ENCODE peak calls at places on chromosomes 7 and 10, in six cellular contexts. One of them, this sample, is unnamed.

GRCh38 chr7:133052357-133052756 is 29.5 kb downstream of the CHCHD3 start:
- DNase-seq in T-helper 9 cell: no peak
- DNase-seq in activated CD4-positive, alpha-beta T cell treated with anti-CD3 and anti-CD28 coated beads for 48 hours: no peak
- DNase-seq in activated T-cell treated with anti-CD3 and anti-CD28 coated beads for 1 hour: no peak
- DNase-seq in AML-193: no peak
- DNase-seq in brain microvascular endothelial cell: no peak
- DNase-seq in this sample: no peak

GRCh38 chr10:21172774-21173432 is 275.8 kb upstream of the NEBL start:
- DNase-seq in activated CD4-positive, alpha-beta T cell treated with anti-CD3 and anti-CD28 coated beads for 48 hours: no peak
- DNase-seq in AML-193: no peak
- DNase-seq in T-helper 9 cell: no peak
- DNase-seq in brain microvascular endothelial cell: no peak
- DNase-seq in activated T-cell treated with anti-CD3 and anti-CD28 coated beads for 1 hour: no peak
- DNase-seq in this sample: no peak

GRCh38 chr10:48890904-48891839 is 48.5 kb downstream of the LRRC18 start:
- DNase-seq in brain microvascular endothelial cell: no peak
- DNase-seq in AML-193: no peak
- DNase-seq in T-helper 9 cell: no peak
- DNase-seq in activated T-cell treated with anti-CD3 and anti-CD28 coated beads for 1 hour: no peak
- DNase-seq in activated CD4-positive, alpha-beta T cell treated with anti-CD3 and anti-CD28 coated beads for 48 hours: no peak
- DNase-seq in this sample: no peak

GRCh38 chr7:83305027-83305426 is 142.3 kb upstream of the PCLO start:
- DNase-seq in activated T-cell treated with anti-CD3 and anti-CD28 coated beads for 1 hour: no peak
- DNase-seq in brain microvascular endothelial cell: no peak
- DNase-seq in T-helper 9 cell: no peak
- DNase-seq in activated CD4-positive, alpha-beta T cell treated with anti-CD3 and anti-CD28 coated beads for 48 hours: no peak
- DNase-seq in AML-193: no peak
- DNase-seq in this sample: no peak

GRCh38 chr10:114697061-114697598 is 39.1 kb upstream of the ABLIM1 start:
- DNase-seq in activated T-cell treated with anti-CD3 and anti-CD28 coated beads for 1 hour: no peak
- DNase-seq in activated CD4-positive, alpha-beta T cell treated with anti-CD3 and anti-CD28 coated beads for 48 hours: no peak
- DNase-seq in brain microvascular endothelial cell: no peak
- DNase-seq in AML-193: no peak
- DNase-seq in T-helper 9 cell: no peak
- DNase-seq in this sample: no peak

GRCh38 chr7:333399-333776 is 43.4 kb downstream of the FOXL3 start:
- DNase-seq in brain microvascular endothelial cell: peak; percentile 40
- DNase-seq in activated T-cell treated with anti-CD3 and anti-CD28 coated beads for 1 hour: no peak
- DNase-seq in activated CD4-positive, alpha-beta T cell treated with anti-CD3 and anti-CD28 coated beads for 48 hours: no peak
- DNase-seq in T-helper 9 cell: no peak
- DNase-seq in AML-193: no peak
- DNase-seq in this sample: no peak

GRCh38 chr10:53356616-53357349 is 584.2 kb upstream of the MBL2 start:
- DNase-seq in activated T-cell treated with anti-CD3 and anti-CD28 coated beads for 1 hour: no peak
- DNase-seq in activated CD4-positive, alpha-beta T cell treated with anti-CD3 and anti-CD28 coated beads for 48 hours: no peak
- DNase-seq in AML-193: no peak
- DNase-seq in brain microvascular endothelial cell: peak; percentile 26
- DNase-seq in T-helper 9 cell: no peak
- DNase-seq in this sample: no peak

GRCh38 chr10:75202321-75203096 is 8.1 kb upstream of the VDAC2 start:
- DNase-seq in T-helper 9 cell: no peak
- DNase-seq in brain microvascular endothelial cell: peak; percentile 24
- DNase-seq in AML-193: no peak
- DNase-seq in activated T-cell treated with anti-CD3 and anti-CD28 coated beads for 1 hour: no peak
- DNase-seq in activated CD4-positive, alpha-beta T cell treated with anti-CD3 and anti-CD28 coated beads for 48 hours: no peak
- DNase-seq in this sample: no peak

GRCh38 chr7:111587126-111587525 is 24.8 kb upstream of the IMMP2L start:
- DNase-seq in activated T-cell treated with anti-CD3 and anti-CD28 coated beads for 1 hour: no peak
- DNase-seq in T-helper 9 cell: no peak
- DNase-seq in brain microvascular endothelial cell: no peak
- DNase-seq in AML-193: no peak
- DNase-seq in activated CD4-positive, alpha-beta T cell treated with anti-CD3 and anti-CD28 coated beads for 48 hours: no peak
- DNase-seq in this sample: no peak

GRCh38 chr10:28509286-28509685 is 23.6 kb upstream of the WAC start:
- DNase-seq in AML-193: no peak
- DNase-seq in activated T-cell treated with anti-CD3 and anti-CD28 coated beads for 1 hour: no peak
- DNase-seq in activated CD4-positive, alpha-beta T cell treated with anti-CD3 and anti-CD28 coated beads for 48 hours: no peak
- DNase-seq in brain microvascular endothelial cell: no peak
- DNase-seq in T-helper 9 cell: no peak
- DNase-seq in this sample: no peak

GRCh38 chr7:42527004-42527403 is 290.0 kb upstream of the GLI3 start:
- DNase-seq in T-helper 9 cell: no peak
- DNase-seq in activated T-cell treated with anti-CD3 and anti-CD28 coated beads for 1 hour: no peak
- DNase-seq in activated CD4-positive, alpha-beta T cell treated with anti-CD3 and anti-CD28 coated beads for 48 hours: no peak
- DNase-seq in AML-193: no peak
- DNase-seq in brain microvascular endothelial cell: no peak
- DNase-seq in this sample: no peak

GRCh38 chr7:132392713-132393112 is 183.6 kb downstream of the PLXNA4 start:
- DNase-seq in AML-193: no peak
- DNase-seq in brain microvascular endothelial cell: no peak
- DNase-seq in T-helper 9 cell: no peak
- DNase-seq in activated CD4-positive, alpha-beta T cell treated with anti-CD3 and anti-CD28 coated beads for 48 hours: no peak
- DNase-seq in activated T-cell treated with anti-CD3 and anti-CD28 coated beads for 1 hour: no peak
- DNase-seq in this sample: no peak

GRCh38 chr7:7221602-7222038 is 39.3 kb downstream of the C1GALT1 start:
- DNase-seq in AML-193: no peak
- DNase-seq in brain microvascular endothelial cell: peak; percentile 50
- DNase-seq in T-helper 9 cell: no peak
- DNase-seq in activated CD4-positive, alpha-beta T cell treated with anti-CD3 and anti-CD28 coated beads for 48 hours: no peak
- DNase-seq in activated T-cell treated with anti-CD3 and anti-CD28 coated beads for 1 hour: no peak
- DNase-seq in this sample: no peak

GRCh38 chr10:63677001-63677400 is 155.8 kb downstream of the REEP3 start:
- DNase-seq in AML-193: no peak
- DNase-seq in brain microvascular endothelial cell: no peak
- DNase-seq in activated T-cell treated with anti-CD3 and anti-CD28 coated beads for 1 hour: no peak
- DNase-seq in T-helper 9 cell: no peak
- DNase-seq in activated CD4-positive, alpha-beta T cell treated with anti-CD3 and anti-CD28 coated beads for 48 hours: no peak
- DNase-seq in this sample: no peak

GRCh38 chr7:81457858-81458522 is 311.9 kb downstream of the HGF start:
- DNase-seq in activated CD4-positive, alpha-beta T cell treated with anti-CD3 and anti-CD28 coated beads for 48 hours: no peak
- DNase-seq in activated T-cell treated with anti-CD3 and anti-CD28 coated beads for 1 hour: no peak
- DNase-seq in AML-193: no peak
- DNase-seq in T-helper 9 cell: no peak
- DNase-seq in brain microvascular endothelial cell: no peak
- DNase-seq in this sample: no peak

GRCh38 chr10:5658871-5659618 is 7.3 kb downstream of the ASB13 start:
- DNase-seq in AML-193: no peak
- DNase-seq in activated T-cell treated with anti-CD3 and anti-CD28 coated beads for 1 hour: no peak
- DNase-seq in activated CD4-positive, alpha-beta T cell treated with anti-CD3 and anti-CD28 coated beads for 48 hours: no peak
- DNase-seq in T-helper 9 cell: no peak
- DNase-seq in brain microvascular endothelial cell: no peak
- DNase-seq in this sample: no peak

GRCh38 chr7:4788627-4789189 is 13.3 kb downstream of the AP5Z1 start:
- DNase-seq in activated CD4-positive, alpha-beta T cell treated with anti-CD3 and anti-CD28 coated beads for 48 hours: no peak
- DNase-seq in AML-193: no peak
- DNase-seq in T-helper 9 cell: no peak
- DNase-seq in brain microvascular endothelial cell: no peak
- DNase-seq in activated T-cell treated with anti-CD3 and anti-CD28 coated beads for 1 hour: no peak
- DNase-seq in this sample: no peak

GRCh38 chr10:33265621-33266020 is 68.8 kb downstream of the NRP1 start:
- DNase-seq in activated CD4-positive, alpha-beta T cell treated with anti-CD3 and anti-CD28 coated beads for 48 hours: peak; percentile 81
- DNase-seq in activated T-cell treated with anti-CD3 and anti-CD28 coated beads for 1 hour: no peak
- DNase-seq in T-helper 9 cell: no peak
- DNase-seq in AML-193: no peak
- DNase-seq in brain microvascular endothelial cell: no peak
- DNase-seq in this sample: no peak

GRCh38 chr7:80830584-80831319 is 88.1 kb downstream of the SEMA3C start:
- DNase-seq in activated CD4-positive, alpha-beta T cell treated with anti-CD3 and anti-CD28 coated beads for 48 hours: no peak
- DNase-seq in brain microvascular endothelial cell: no peak
- DNase-seq in AML-193: no peak
- DNase-seq in T-helper 9 cell: no peak
- DNase-seq in activated T-cell treated with anti-CD3 and anti-CD28 coated beads for 1 hour: no peak
- DNase-seq in this sample: no peak

GRCh38 chr10:97564776-97565175 is 7.8 kb upstream of the ANKRD2 start:
- DNase-seq in T-helper 9 cell: no peak
- DNase-seq in brain microvascular endothelial cell: peak; percentile 30
- DNase-seq in activated T-cell treated with anti-CD3 and anti-CD28 coated beads for 1 hour: no peak
- DNase-seq in activated CD4-positive, alpha-beta T cell treated with anti-CD3 and anti-CD28 coated beads for 48 hours: no peak
- DNase-seq in AML-193: no peak
- DNase-seq in this sample: no peak

GRCh38 chr10:125121003-125121402 is 39.4 kb downstream of the CTBP2 start:
- DNase-seq in T-helper 9 cell: no peak
- DNase-seq in brain microvascular endothelial cell: no peak
- DNase-seq in AML-193: no peak
- DNase-seq in activated CD4-positive, alpha-beta T cell treated with anti-CD3 and anti-CD28 coated beads for 48 hours: no peak
- DNase-seq in activated T-cell treated with anti-CD3 and anti-CD28 coated beads for 1 hour: no peak
- DNase-seq in this sample: no peak

GRCh38 chr7:5390918-5391317 is 32.7 kb downstream of the TNRC18 start:
- DNase-seq in activated CD4-positive, alpha-beta T cell treated with anti-CD3 and anti-CD28 coated beads for 48 hours: no peak
- DNase-seq in T-helper 9 cell: no peak
- DNase-seq in brain microvascular endothelial cell: no peak
- DNase-seq in AML-193: no peak
- DNase-seq in activated T-cell treated with anti-CD3 and anti-CD28 coated beads for 1 hour: no peak
- DNase-seq in this sample: no peak

GRCh38 chr7:12102527-12102926 is 108.6 kb upstream of the TMEM106B start:
- DNase-seq in activated CD4-positive, alpha-beta T cell treated with anti-CD3 and anti-CD28 coated beads for 48 hours: no peak
- DNase-seq in T-helper 9 cell: no peak
- DNase-seq in activated T-cell treated with anti-CD3 and anti-CD28 coated beads for 1 hour: no peak
- DNase-seq in AML-193: no peak
- DNase-seq in brain microvascular endothelial cell: no peak
- DNase-seq in this sample: no peak

GRCh38 chr7:17709599-17709998 is 230.7 kb downstream of the SNX13 start:
- DNase-seq in AML-193: no peak
- DNase-seq in brain microvascular endothelial cell: no peak
- DNase-seq in T-helper 9 cell: no peak
- DNase-seq in activated CD4-positive, alpha-beta T cell treated with anti-CD3 and anti-CD28 coated beads for 48 hours: no peak
- DNase-seq in activated T-cell treated with anti-CD3 and anti-CD28 coated beads for 1 hour: no peak
- DNase-seq in this sample: no peak

GRCh38 chr10:58424176-58424575 is 39.0 kb downstream of the TFAM start:
- DNase-seq in brain microvascular endothelial cell: peak; percentile 49
- DNase-seq in AML-193: no peak
- DNase-seq in T-helper 9 cell: no peak
- DNase-seq in activated T-cell treated with anti-CD3 and anti-CD28 coated beads for 1 hour: no peak
- DNase-seq in activated CD4-positive, alpha-beta T cell treated with anti-CD3 and anti-CD28 coated beads for 48 hours: no peak
- DNase-seq in this sample: no peak

This sample was measured in T follicular helper cell.